ENCODE peak calls at places on chromosomes 12 and 14, in seven cellular contexts. N is naive thymus-derived CD4-positive, alpha-beta T cell; K is CD8-positive, alpha-beta T cell; X is tibial nerve; A is CD4-positive, CD25-positive, alpha-beta regulatory T cell; M is cardiac muscle cell; Z is stomach. D is an unnamed sample. For H3K4me1, the result is how much of the 10 kb centered on the place peaks cover.

GRCh38 chr12:12985817-12986408 is 14.2 kb downstream of the HEBP1 start:
- DNase-seq in N (no peak), K (no peak), X (no peak), A (peak), M (peak), Z (no peak), D (no peak)

GRCh38 chr12:106078358-106079025 is 60.3 kb downstream of the NUAK1 start:
- DNase-seq in N (no peak), K (no peak), X (peak), A (no peak), M (no peak), Z (no peak), D (no peak)

GRCh38 chr12:111304642-111305071 is 64.2 kb downstream of the PHETA1 start:
- DNase-seq in N (peak), K (no peak), X (no peak), A (peak), M (no peak), Z (no peak), D (peak)

GRCh38 chr12:20492251-20492728 is 124.0 kb downstream of the PDE3A start:
- DNase-seq in N (no peak), K (no peak), X (no peak), A (no peak), M (no peak), Z (no peak), D (no peak)

GRCh38 chr14:93092606-93093556 is 22.8 kb downstream of the ITPK1 start:
- DNase-seq in N (no peak), K (no peak), X (no peak), A (no peak), M (no peak), Z (no peak), D (no peak)

GRCh38 chr12:1881936-1882335 is 36.5 kb downstream of the CACNA2D4 start:
- DNase-seq in N (no peak), K (no peak), X (no peak), A (no peak), M (no peak), Z (no peak), D (peak)

GRCh38 chr12:51406859-51407258 is 15.7 kb upstream of the GALNT6 start:
- DNase-seq in N (no peak), K (no peak), X (no peak), A (no peak), M (no peak), Z (no peak), D (no peak)

GRCh38 chr14:40417777-40418401 is 985.7 kb upstream of the FBXO33 start:
- DNase-seq in N (no peak), K (no peak), X (no peak), A (peak), M (peak), Z (peak), D (peak)

GRCh38 chr12:1865284-1865866 is 45.0 kb downstream of the LRTM2 start:
- DNase-seq in N (no peak), K (no peak), X (no peak), A (no peak), M (no peak), Z (peak), D (peak)

GRCh38 chr12:110249716-110250225 is 31.3 kb upstream of the ATP2A2 start:
- DNase-seq in N (no peak), K (no peak), X (no peak), A (no peak), M (no peak), Z (peak), D (no peak)

GRCh38 chr12:104790296-104791125 is 167.6 kb downstream of the SLC41A2 start:
- DNase-seq in N (peak), K (no peak), X (peak), A (peak), M (peak), Z (peak), D (peak)

GRCh38 chr12:121789800-121790748 is 3.4 kb downstream of the RHOF start:
- DNase-seq in N (peak), K (peak), X (peak), A (peak), M (no peak), Z (peak), D (no peak)

GRCh38 chr12:121792607-121793500 is 634 bp downstream of the RHOF start:
- DNase-seq in N (peak), K (peak), X (no peak), A (peak), M (peak), Z (peak), D (peak)

GRCh38 chr12:121793836-121794531 is 496 bp upstream of the RHOF start:
- DNase-seq in N (peak), K (peak), X (peak), A (peak), M (peak), Z (peak), D (peak)

GRCh38 chr12:121793501-121793835 is at the start of gene RHOF:
- DNase-seq in N (no peak), K (no peak), X (no peak), A (no peak), M (peak), Z (peak), D (no peak)

GRCh38 chr12:121791671-121792496 is 1.6 kb downstream of the RHOF start:
- DNase-seq in N (no peak), K (no peak), X (no peak), A (peak), M (no peak), Z (peak), D (peak)
- H3K4me1 ChIP-seq in N (half or more), K (half or more), X (under half), A (half or more), M (under half), Z (half or more), D (under half)

DNA sequence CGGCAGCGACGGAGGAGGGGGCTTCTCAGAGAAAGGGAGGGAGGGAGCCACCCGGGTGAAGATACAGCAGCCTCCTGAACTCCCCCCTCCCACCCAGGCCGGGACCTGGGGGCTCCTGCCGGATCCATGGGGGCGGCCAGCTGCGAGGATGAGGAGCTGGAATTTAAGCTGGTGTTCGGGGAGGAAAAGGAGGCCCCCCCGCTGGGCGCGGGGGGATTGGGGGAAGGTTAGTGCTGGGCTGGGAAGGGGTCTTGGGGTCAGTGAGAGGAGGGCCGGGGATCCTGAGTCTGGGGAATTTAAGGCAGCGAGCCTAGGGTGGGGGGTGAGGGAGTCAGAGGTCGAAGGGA is 204 bp downstream of the NFATC4 start:
- DNase-seq in N (peak), K (no peak), X (no peak), A (no peak), M (no peak), Z (no peak), D (no peak)
- H3K4me1 ChIP-seq in N (under half), K (under half), X (under half), A (under half), M (under half), Z (under half), D (under half)

GRCh38 chr12:48107252-48107613 is 1.4 kb upstream of the SENP1 start:
- DNase-seq in N (no peak), K (no peak), X (no peak), A (no peak), M (no peak), Z (no peak), D (no peak)

GRCh38 chr12:48106574-48107251 is 834 bp upstream of the SENP1 start:
- DNase-seq in N (no peak), K (no peak), X (no peak), A (no peak), M (no peak), Z (no peak), D (no peak)

GRCh38 chr12:48104531-48104930 is 1.3 kb downstream of the SENP1 start:
- DNase-seq in N (no peak), K (no peak), X (no peak), A (no peak), M (no peak), Z (no peak), D (no peak)

GRCh38 chr12:48105321-48105866 is 485 bp downstream of the SENP1 start:
- DNase-seq in N (peak), K (peak), X (no peak), A (peak), M (no peak), Z (no peak), D (no peak)

DNA sequence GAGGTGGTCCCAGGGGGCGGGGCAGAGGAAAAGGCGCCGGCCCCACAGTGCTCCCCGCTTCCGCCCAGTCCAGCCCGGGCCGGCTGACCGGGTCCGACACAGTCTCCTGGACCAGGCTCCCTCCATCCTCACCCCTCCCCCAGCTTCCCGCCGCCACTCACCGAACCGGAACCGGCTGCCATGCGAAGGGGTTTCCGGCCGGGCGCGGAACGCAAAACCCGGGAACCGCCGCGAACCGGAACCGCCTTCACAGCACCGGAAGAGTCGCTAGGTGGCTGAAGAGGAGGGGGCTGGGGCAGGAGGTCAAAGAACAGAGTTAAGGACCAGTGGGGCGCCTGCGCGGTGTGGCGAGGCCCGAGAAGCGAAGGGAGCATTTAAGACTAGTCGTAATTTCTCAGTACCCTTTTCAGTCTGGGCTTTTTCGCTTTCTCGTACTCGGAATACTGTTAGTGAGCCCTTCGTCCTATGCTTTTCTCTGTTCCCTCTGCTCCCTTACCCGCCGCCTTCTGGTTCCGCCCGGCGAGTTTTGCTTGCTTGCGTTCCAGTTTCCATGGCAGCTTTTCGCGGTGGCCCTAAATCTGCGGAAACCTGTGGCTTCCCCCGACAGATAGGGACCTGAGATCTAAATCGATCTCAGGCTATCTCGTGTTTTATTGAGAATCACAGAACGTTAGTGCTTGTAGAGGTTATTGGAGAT is at the start of gene SENP1:
- DNase-seq in N (peak), K (peak), X (peak), A (peak), M (peak), Z (peak), D (peak)
- H3K4me1 ChIP-seq in N (under half), K (under half), X (under half), A (under half), M (under half), Z (under half), D (under half)

DNA sequence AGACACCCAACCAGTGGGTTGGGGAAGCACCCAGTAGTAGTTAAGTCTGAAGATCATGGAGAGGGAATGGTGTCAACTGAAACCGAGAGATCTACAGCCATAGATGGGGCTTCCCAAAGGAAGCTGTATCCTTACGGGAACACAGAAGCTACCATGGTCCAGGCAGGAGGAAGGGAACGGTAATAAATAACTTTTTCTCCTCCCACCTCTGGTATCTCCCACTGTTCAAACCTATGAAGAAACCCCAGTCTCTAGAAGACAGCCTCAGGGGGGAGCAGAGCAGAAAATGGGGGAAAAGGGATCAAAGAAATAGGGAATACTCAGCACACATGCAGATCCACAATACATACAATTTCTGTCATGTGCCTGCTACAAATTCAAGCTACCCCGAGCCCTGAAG is 33.4 kb downstream of the ZNF605 start:
- DNase-seq in N (no peak), K (no peak), X (no peak), A (no peak), M (no peak), Z (no peak), D (no peak)
- H3K4me1 ChIP-seq in N (under half), K (under half), X (under half), A (under half), M (under half), Z (under half), D (under half)

DNA sequence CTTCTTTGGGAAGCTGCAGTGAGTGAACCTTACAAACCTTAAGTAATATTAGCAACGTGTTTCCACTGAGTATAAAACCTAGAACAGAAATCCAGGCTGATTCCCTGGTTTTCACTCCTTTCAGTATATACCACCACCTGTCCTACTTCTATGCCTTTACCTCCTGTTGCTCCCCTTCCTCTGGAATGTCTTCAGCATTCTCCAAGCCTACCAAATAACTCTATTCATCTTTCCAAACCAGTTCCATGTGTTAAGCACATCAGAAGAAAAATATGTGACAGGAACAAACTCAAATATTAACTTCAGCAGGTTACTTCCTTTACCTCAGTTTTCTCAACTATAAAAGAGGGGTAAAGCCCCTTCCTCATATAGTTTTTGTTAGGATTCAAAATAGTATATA is 39.8 kb downstream of the LIMA1 start:
- DNase-seq in N (no peak), K (no peak), X (no peak), A (no peak), M (no peak), Z (no peak), D (no peak)
- H3K4me1 ChIP-seq in N (under half), K (under half), X (under half), A (under half), M (under half), Z (half or more), D (half or more)

DNA sequence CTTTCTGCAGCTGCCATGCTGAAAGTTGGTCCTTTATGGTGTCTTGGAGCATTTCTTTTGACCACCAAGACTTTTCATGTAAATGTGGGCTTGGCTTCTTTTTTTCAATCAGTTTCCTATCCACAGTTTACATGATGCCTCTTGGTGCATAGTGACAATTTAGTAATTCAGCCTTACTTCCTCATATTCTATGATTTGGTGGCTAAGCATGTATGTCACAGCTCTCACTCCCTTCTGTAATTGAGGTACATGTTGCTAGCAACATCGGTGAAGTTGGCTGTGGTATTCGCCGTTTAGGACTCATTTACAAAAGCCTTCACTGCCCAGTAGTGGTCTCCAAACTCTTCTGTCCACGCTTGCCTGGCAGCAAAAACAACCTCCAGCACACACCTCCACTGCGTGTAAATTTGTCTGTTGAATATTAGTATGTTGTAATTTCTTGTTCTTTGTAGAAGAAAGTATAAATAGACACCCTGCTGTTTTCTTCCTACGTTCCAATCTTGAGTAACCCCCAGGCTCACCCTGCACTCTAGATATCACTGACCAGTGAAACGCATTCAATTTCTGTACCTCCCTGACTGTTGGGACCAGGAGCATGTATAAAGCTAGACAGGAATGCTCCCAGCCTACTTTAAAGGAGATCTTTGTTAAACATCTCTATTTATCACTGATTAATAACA is 90.3 kb downstream of the PPP2R5C start:
- DNase-seq in N (no peak), K (no peak), X (no peak), A (no peak), M (no peak), Z (no peak), D (no peak)
- H3K4me1 ChIP-seq in N (half or more), K (half or more), X (under half), A (half or more), M (under half), Z (under half), D (under half)